ENCODE peak calls at places on chromosome 17, in four cellular contexts. One of them, this sample, is unnamed.

GRCh38 chr17:71846561-71846960 is 274.3 kb upstream of the SOX9 start:
- DNase-seq in fibroblast of the aortic adventitia: no peak
- DNase-seq in H9: no peak
- DNase-seq in mesothelial cell of epicardium: no peak
- DNase-seq in this sample: no peak

GRCh38 chr17:57871863-57872262 is 22.0 kb upstream of the MRPS23 start:
- DNase-seq in fibroblast of the aortic adventitia: no peak
- DNase-seq in H9: no peak
- DNase-seq in mesothelial cell of epicardium: no peak
- DNase-seq in this sample: no peak

GRCh38 chr17:59761385-59762021 is 54.0 kb downstream of the VMP1 start:
- DNase-seq in fibroblast of the aortic adventitia: peak; percentile 89
- DNase-seq in H9: no peak
- DNase-seq in mesothelial cell of epicardium: no peak
- DNase-seq in this sample: peak; percentile 72

GRCh38 chr17:11372692-11373091 is 131.7 kb downstream of the SHISA6 start:
- DNase-seq in fibroblast of the aortic adventitia: no peak
- DNase-seq in H9: no peak
- DNase-seq in mesothelial cell of epicardium: no peak
- DNase-seq in this sample: no peak

GRCh38 chr17:81395600-81396277 is 482 bp downstream of the BAHCC1 start:
- DNase-seq in fibroblast of the aortic adventitia: no peak
- DNase-seq in H9: no peak
- DNase-seq in mesothelial cell of epicardium: no peak
- DNase-seq in this sample: peak; percentile 40

GRCh38 chr17:83030432-83030831 is 49.0 kb upstream of the METRNL start:
- DNase-seq in fibroblast of the aortic adventitia: no peak
- DNase-seq in H9: peak; percentile 36
- DNase-seq in mesothelial cell of epicardium: no peak
- DNase-seq in this sample: no peak

GRCh38 chr17:65670667-65671371 is 109.4 kb upstream of the AXIN2 start:
- DNase-seq in fibroblast of the aortic adventitia: no peak
- DNase-seq in H9: no peak
- DNase-seq in mesothelial cell of epicardium: no peak
- DNase-seq in this sample: no peak

GRCh38 chr17:4033751-4034251 is 69.6 kb upstream of the ATP2A3 start:
- DNase-seq in fibroblast of the aortic adventitia: no peak
- DNase-seq in H9: no peak
- DNase-seq in mesothelial cell of epicardium: no peak
- DNase-seq in this sample: no peak

GRCh38 chr17:28991779-28992178 is 14.1 kb downstream of the SEZ6 start:
- DNase-seq in fibroblast of the aortic adventitia: no peak
- DNase-seq in H9: no peak
- DNase-seq in mesothelial cell of epicardium: no peak
- DNase-seq in this sample: no peak

GRCh38 chr17:60361889-60362288 is 30.0 kb downstream of the USP32 start:
- DNase-seq in fibroblast of the aortic adventitia: no peak
- DNase-seq in H9: no peak
- DNase-seq in mesothelial cell of epicardium: no peak
- DNase-seq in this sample: no peak

GRCh38 chr17:57462007-57462579 is 205.8 kb downstream of the MSI2 start:
- DNase-seq in fibroblast of the aortic adventitia: no peak
- DNase-seq in H9: no peak
- DNase-seq in mesothelial cell of epicardium: no peak
- DNase-seq in this sample: no peak

GRCh38 chr17:68172461-68172954 is 75.3 kb upstream of the AMZ2 start:
- DNase-seq in fibroblast of the aortic adventitia: peak; percentile 68
- DNase-seq in H9: peak; percentile 82
- DNase-seq in mesothelial cell of epicardium: peak; percentile 80
- DNase-seq in this sample: peak; percentile 73

GRCh38 chr17:67246648-67247415 is 1.8 kb upstream of the HELZ start:
- DNase-seq in fibroblast of the aortic adventitia: no peak
- DNase-seq in H9: peak; percentile 74
- DNase-seq in mesothelial cell of epicardium: peak; percentile 42
- DNase-seq in this sample: peak; percentile 72

GRCh38 chr17:50373705-50374104 is 676 bp downstream of the EME1 start:
- DNase-seq in fibroblast of the aortic adventitia: no peak
- DNase-seq in H9: no peak
- DNase-seq in mesothelial cell of epicardium: no peak
- DNase-seq in this sample: no peak

GRCh38 chr17:65183736-65184135 is 46.6 kb downstream of the RGS9 start:
- DNase-seq in fibroblast of the aortic adventitia: peak; percentile 17
- DNase-seq in H9: peak; percentile 89
- DNase-seq in mesothelial cell of epicardium: no peak
- DNase-seq in this sample: peak; percentile 70

GRCh38 chr17:77665833-77666232 is 292.7 kb upstream of the TNRC6C start:
- DNase-seq in fibroblast of the aortic adventitia: no peak
- DNase-seq in H9: no peak
- DNase-seq in mesothelial cell of epicardium: no peak
- DNase-seq in this sample: no peak

GRCh38 chr17:65556014-65556909 is 5.2 kb downstream of the AXIN2 start:
- DNase-seq in fibroblast of the aortic adventitia: peak; percentile 64
- DNase-seq in H9: peak; percentile 90
- DNase-seq in mesothelial cell of epicardium: peak; percentile 94
- DNase-seq in this sample: peak; percentile 74

GRCh38 chr17:56172517-56172982 is 19.3 kb downstream of the ANKFN1 start:
- DNase-seq in fibroblast of the aortic adventitia: no peak
- DNase-seq in H9: peak; percentile 52
- DNase-seq in mesothelial cell of epicardium: no peak
- DNase-seq in this sample: no peak

GRCh38 chr17:55577011-55577586 is 65.8 kb upstream of the SMIM36 start:
- DNase-seq in fibroblast of the aortic adventitia: peak; percentile 86
- DNase-seq in H9: no peak
- DNase-seq in mesothelial cell of epicardium: no peak
- DNase-seq in this sample: peak; percentile 69

GRCh38 chr17:29625037-29625750 is 2.5 kb upstream of the CORO6 start:
- DNase-seq in fibroblast of the aortic adventitia: peak; percentile 79
- DNase-seq in H9: peak; percentile 89
- DNase-seq in mesothelial cell of epicardium: no peak
- DNase-seq in this sample: peak; percentile 58

GRCh38 chr17:14950216-14950615 is 314.9 kb downstream of the PMP22 start:
- DNase-seq in fibroblast of the aortic adventitia: no peak
- DNase-seq in H9: no peak
- DNase-seq in mesothelial cell of epicardium: no peak
- DNase-seq in this sample: no peak

GRCh38 chr17:27559506-27559931 is 71.5 kb upstream of the LGALS9 start:
- DNase-seq in fibroblast of the aortic adventitia: peak; percentile 84
- DNase-seq in H9: no peak
- DNase-seq in mesothelial cell of epicardium: no peak
- DNase-seq in this sample: peak; percentile 83

GRCh38 chr17:1617620-1618174 is 10.9 kb downstream of the SLC43A2 start:
- DNase-seq in fibroblast of the aortic adventitia: peak; percentile 75
- DNase-seq in H9: no peak
- DNase-seq in mesothelial cell of epicardium: no peak
- DNase-seq in this sample: peak; percentile 83
- TF ChIP-seq CTCF in fibroblast of the aortic adventitia: no peak
- TF ChIP-seq CTCF in H9: no peak
- TF ChIP-seq CTCF in mesothelial cell of epicardium: no peak
- TF ChIP-seq CTCF in this sample: no peak

GRCh38 chr17:75979705-75980187 is 706 bp downstream of the TEN1 start:
- DNase-seq in fibroblast of the aortic adventitia: peak; percentile 89
- DNase-seq in H9: no peak
- DNase-seq in mesothelial cell of epicardium: no peak
- DNase-seq in this sample: no peak

GRCh38 chr17:75980188-75981018 is 1.4 kb downstream of the TEN1 start:
- DNase-seq in fibroblast of the aortic adventitia: no peak
- DNase-seq in H9: no peak
- DNase-seq in mesothelial cell of epicardium: no peak
- DNase-seq in this sample: peak; percentile 20

GRCh38 chr17:75976175-75976848 is 2.7 kb downstream of the ACOX1 start:
- DNase-seq in fibroblast of the aortic adventitia: peak; percentile 37
- DNase-seq in H9: no peak
- DNase-seq in mesothelial cell of epicardium: no peak
- DNase-seq in this sample: no peak

GRCh38 chr17:75981019-75981615 is 2.1 kb downstream of the TEN1 start:
- DNase-seq in fibroblast of the aortic adventitia: peak; percentile 46
- DNase-seq in H9: no peak
- DNase-seq in mesothelial cell of epicardium: no peak
- DNase-seq in this sample: no peak

GRCh38 chr17:75978938-75979704 is at the start of the genes ACOX1 and TEN1:
- DNase-seq in fibroblast of the aortic adventitia: peak; percentile 96
- DNase-seq in H9: peak; percentile 99
- DNase-seq in mesothelial cell of epicardium: peak; percentile 96
- DNase-seq in this sample: peak; percentile 98
- TF ChIP-seq CTCF in fibroblast of the aortic adventitia: peak; percentile 18
- TF ChIP-seq CTCF in H9: no peak
- TF ChIP-seq CTCF in mesothelial cell of epicardium: peak; percentile 48
- TF ChIP-seq CTCF in this sample: peak; percentile 2

GRCh38 chr17:47712330-47713023 is 18.5 kb downstream of the TBKBP1 start:
- DNase-seq in fibroblast of the aortic adventitia: no peak
- DNase-seq in H9: no peak
- DNase-seq in mesothelial cell of epicardium: no peak
- DNase-seq in this sample: no peak

GRCh38 chr17:47714773-47715396 is 18.2 kb upstream of the TBX21 start:
- DNase-seq in fibroblast of the aortic adventitia: no peak
- DNase-seq in H9: no peak
- DNase-seq in mesothelial cell of epicardium: no peak
- DNase-seq in this sample: no peak

GRCh38 chr17:47715669-47716325 is 17.2 kb upstream of the TBX21 start:
- DNase-seq in fibroblast of the aortic adventitia: no peak
- DNase-seq in H9: no peak
- DNase-seq in mesothelial cell of epicardium: no peak
- DNase-seq in this sample: no peak

GRCh38 chr17:47716381-47716780 is 16.7 kb upstream of the TBX21 start:
- DNase-seq in fibroblast of the aortic adventitia: no peak
- DNase-seq in H9: no peak
- DNase-seq in mesothelial cell of epicardium: no peak
- DNase-seq in this sample: no peak

GRCh38 chr17:47713980-47714689 is 18.9 kb upstream of the TBX21 start:
- DNase-seq in fibroblast of the aortic adventitia: no peak
- DNase-seq in H9: peak; percentile 77
- DNase-seq in mesothelial cell of epicardium: no peak
- DNase-seq in this sample: no peak
- TF ChIP-seq CTCF in fibroblast of the aortic adventitia: no peak
- TF ChIP-seq CTCF in H9: peak; percentile 38
- TF ChIP-seq CTCF in mesothelial cell of epicardium: no peak
- TF ChIP-seq CTCF in this sample: no peak

GRCh38 chr17:42325026-42325425 is 36.7 kb downstream of the STAT5A start:
- DNase-seq in fibroblast of the aortic adventitia: peak; percentile 81
- DNase-seq in H9: no peak
- DNase-seq in mesothelial cell of epicardium: no peak
- DNase-seq in this sample: peak; percentile 89
- TF ChIP-seq CTCF in fibroblast of the aortic adventitia: no peak
- TF ChIP-seq CTCF in H9: no peak
- TF ChIP-seq CTCF in mesothelial cell of epicardium: no peak
- TF ChIP-seq CTCF in this sample: no peak

DNA sequence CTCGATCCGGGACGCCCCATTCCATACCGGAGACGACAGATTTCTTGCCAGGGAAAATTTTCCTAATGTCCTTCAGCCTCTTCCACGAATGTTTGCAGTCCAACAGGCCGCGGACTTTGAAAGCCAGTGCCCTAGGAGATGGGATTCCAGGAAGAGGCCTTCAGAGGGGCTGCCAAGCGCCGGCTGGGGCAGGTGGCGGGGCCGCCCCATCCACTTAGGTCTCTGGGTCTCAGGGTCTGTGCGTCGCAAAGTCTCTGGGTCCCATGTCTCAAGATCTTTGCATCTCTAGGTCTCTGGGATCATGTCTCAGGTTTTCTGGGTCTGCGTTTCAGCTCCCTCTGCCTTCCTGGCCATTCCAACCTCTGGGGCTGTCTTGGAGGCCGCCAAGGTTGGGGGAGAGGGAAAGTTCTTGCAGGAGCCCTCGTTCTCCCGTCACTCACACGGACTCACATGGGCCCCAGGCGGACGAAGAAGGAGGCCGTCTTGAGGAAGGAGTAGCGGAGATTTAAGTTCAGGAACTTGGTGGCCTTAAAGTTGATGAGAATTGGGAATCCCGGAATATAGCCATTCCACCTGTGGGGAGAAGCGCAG is 7.2 kb downstream of the ALOX12B start:
- DNase-seq in fibroblast of the aortic adventitia: peak; percentile 9
- DNase-seq in H9: no peak
- DNase-seq in mesothelial cell of epicardium: no peak
- DNase-seq in this sample: no peak
- TF ChIP-seq CTCF in fibroblast of the aortic adventitia: no peak
- TF ChIP-seq CTCF in H9: peak; percentile 4
- TF ChIP-seq CTCF in mesothelial cell of epicardium: peak; percentile 17
- TF ChIP-seq CTCF in this sample: no peak

GRCh38 chr17:80292557-80292956 is 31.9 kb downstream of the RNF213 start:
- DNase-seq in fibroblast of the aortic adventitia: no peak
- DNase-seq in H9: no peak
- DNase-seq in mesothelial cell of epicardium: no peak
- DNase-seq in this sample: peak; percentile 13
- TF ChIP-seq CTCF in fibroblast of the aortic adventitia: no peak
- TF ChIP-seq CTCF in H9: peak; percentile 32
- TF ChIP-seq CTCF in mesothelial cell of epicardium: no peak
- TF ChIP-seq CTCF in this sample: no peak

GRCh38 chr17:38917259-38917658 is 8.2 kb upstream of the LASP1NB start:
- DNase-seq in fibroblast of the aortic adventitia: no peak
- DNase-seq in H9: no peak
- DNase-seq in mesothelial cell of epicardium: no peak
- DNase-seq in this sample: no peak
- TF ChIP-seq CTCF in fibroblast of the aortic adventitia: no peak
- TF ChIP-seq CTCF in H9: peak; percentile 44
- TF ChIP-seq CTCF in mesothelial cell of epicardium: no peak
- TF ChIP-seq CTCF in this sample: no peak

GRCh38 chr17:32936894-32937500 is 9.0 kb downstream of the TMEM98 start:
- DNase-seq in fibroblast of the aortic adventitia: peak; percentile 77
- DNase-seq in H9: peak; percentile 95
- DNase-seq in mesothelial cell of epicardium: peak; percentile 88
- DNase-seq in this sample: peak; percentile 73
- TF ChIP-seq CTCF in fibroblast of the aortic adventitia: peak; percentile 77
- TF ChIP-seq CTCF in H9: peak; percentile 95
- TF ChIP-seq CTCF in mesothelial cell of epicardium: peak; percentile 96
- TF ChIP-seq CTCF in this sample: peak; percentile 82

DNA sequence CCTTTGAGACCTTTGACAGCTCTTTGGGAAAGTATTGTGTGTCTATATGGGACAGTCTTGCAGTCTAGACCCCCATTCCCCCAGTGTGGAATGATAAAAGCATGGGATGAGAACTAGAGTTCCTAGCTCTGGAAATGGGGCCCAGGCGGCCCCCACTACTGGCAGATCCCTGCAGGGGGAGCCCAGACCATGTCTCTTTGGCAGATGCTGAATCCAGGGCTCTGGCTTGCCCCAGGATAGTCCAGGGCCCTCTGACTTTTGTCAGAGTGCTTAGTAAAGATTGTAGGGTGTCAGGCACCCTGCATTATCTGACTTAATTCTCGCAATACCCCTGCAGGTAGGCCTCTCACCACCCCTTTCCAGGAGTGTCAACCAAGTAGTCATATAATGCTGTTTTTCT is 8.3 kb downstream of the ALKBH5 start:
- DNase-seq in fibroblast of the aortic adventitia: no peak
- DNase-seq in H9: peak; percentile 48
- DNase-seq in mesothelial cell of epicardium: no peak
- DNase-seq in this sample: no peak
- TF ChIP-seq CTCF in fibroblast of the aortic adventitia: peak; percentile 49
- TF ChIP-seq CTCF in H9: peak; percentile 62
- TF ChIP-seq CTCF in mesothelial cell of epicardium: no peak
- TF ChIP-seq CTCF in this sample: peak; percentile 47

This sample was measured in cardiac fibroblast.